ENCODE peak calls at places on chromosomes 3 and 15, in four cellular contexts. E, R, W and H are unnamed samples.

GRCh38 chr3:191628561-191628960 is 167.6 kb downstream of the PYDC2 start:
- DNase-seq in E (no peak), R (no peak), W (no peak), H (no peak)

GRCh38 chr3:131356006-131356405 is 25.6 kb upstream of the NUDT16 start:
- DNase-seq in E (no peak), R (no peak), W (no peak), H (no peak)

GRCh38 chr3:43606274-43606673 is 15.5 kb downstream of the ANO10 start:
- DNase-seq in E (no peak), R (no peak), W (no peak), H (no peak)

GRCh38 chr15:69475769-69476358 is 23.2 kb downstream of the RPLP1 start:
- DNase-seq in E (peak), R (peak), W (peak), H (peak)

GRCh38 chr3:111676177-111677021 is 81.3 kb upstream of the ZBED2 start:
- DNase-seq in E (no peak), R (no peak), W (peak), H (no peak)

GRCh38 chr3:108412351-108412750 is 98.0 kb downstream of the MYH15 start:
- DNase-seq in E (no peak), R (no peak), W (no peak), H (no peak)

GRCh38 chr3:160006282-160007163 is 17.9 kb downstream of the IL12A start:
- DNase-seq in E (peak), R (peak), W (peak), H (peak)

GRCh38 chr3:150599611-150600297 is 3.4 kb upstream of the SELENOT start:
- DNase-seq in E (no peak), R (no peak), W (no peak), H (no peak)

GRCh38 chr3:187567026-187567425 is 103.2 kb downstream of the SST start:
- DNase-seq in E (no peak), R (no peak), W (no peak), H (no peak)

GRCh38 chr3:159787191-159787590 is 201.4 kb upstream of the IL12A start:
- DNase-seq in E (no peak), R (no peak), W (no peak), H (no peak)

GRCh38 chr15:68674975-68675374 is 96.2 kb downstream of the CORO2B start:
- DNase-seq in E (no peak), R (no peak), W (no peak), H (no peak)

GRCh38 chr3:21330293-21330692 is 420.7 kb downstream of the ZNF385D start:
- DNase-seq in E (no peak), R (no peak), W (no peak), H (no peak)

GRCh38 chr3:40574661-40575060 is 49.9 kb downstream of the ZNF621 start:
- DNase-seq in E (no peak), R (no peak), W (no peak), H (no peak)

GRCh38 chr15:33915571-33916407 is 52.5 kb upstream of the CHRM5 start:
- DNase-seq in E (no peak), R (no peak), W (no peak), H (no peak)

GRCh38 chr3:103112273-103112672 is 677.5 kb downstream of the ZPLD1 start:
- DNase-seq in E (no peak), R (no peak), W (no peak), H (no peak)

GRCh38 chr3:196623350-196623749 is 16.1 kb upstream of the NRROS start:
- DNase-seq in E (no peak), R (peak), W (no peak), H (no peak)

GRCh38 chr15:44468713-44469385 is 41.4 kb downstream of the CTDSPL2 start:
- DNase-seq in E (no peak), R (no peak), W (no peak), H (no peak)

GRCh38 chr15:76060098-76060989 is 559 bp downstream of the TMEM266 start:
- DNase-seq in E (no peak), R (no peak), W (no peak), H (no peak)

GRCh38 chr3:42070089-42070885 is 20.9 kb upstream of the TRAK1 start:
- DNase-seq in E (no peak), R (no peak), W (no peak), H (no peak)

GRCh38 chr3:42068303-42069088 is 22.7 kb upstream of the TRAK1 start:
- DNase-seq in E (no peak), R (no peak), W (no peak), H (no peak)

GRCh38 chr3:42066516-42067181 is 24.5 kb upstream of the TRAK1 start:
- DNase-seq in E (no peak), R (peak), W (no peak), H (no peak)

GRCh38 chr3:42063886-42064285 is 27.3 kb upstream of the TRAK1 start:
- DNase-seq in E (no peak), R (no peak), W (no peak), H (no peak)

GRCh38 chr3:42067324-42067723 is 23.8 kb upstream of the TRAK1 start:
- DNase-seq in E (no peak), R (no peak), W (no peak), H (no peak)
- H3K4me3 ChIP-seq in E (no peak), R (peak), W (no peak), H (no peak)

DNA sequence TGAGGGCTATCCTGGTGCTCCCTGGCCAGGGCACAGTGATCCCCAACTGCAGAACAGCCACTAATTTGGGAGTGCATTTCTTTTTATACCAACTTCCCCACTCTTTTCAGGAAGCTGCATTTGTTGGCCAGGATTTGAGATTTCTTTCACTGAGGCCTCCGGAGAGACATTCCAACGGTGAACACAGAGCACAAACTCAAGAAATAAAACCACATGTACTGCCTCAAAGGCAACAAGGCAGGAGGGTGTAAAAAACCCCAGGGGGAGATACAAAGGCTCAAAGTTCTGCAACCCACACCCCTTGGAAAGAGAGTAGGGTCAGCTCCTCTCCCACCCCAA is 65.3 kb downstream of the CPN2 start:
- DNase-seq in E (no peak), R (no peak), W (no peak), H (no peak)
- H3K4me3 ChIP-seq in E (no peak), R (no peak), W (no peak), H (no peak)

DNA sequence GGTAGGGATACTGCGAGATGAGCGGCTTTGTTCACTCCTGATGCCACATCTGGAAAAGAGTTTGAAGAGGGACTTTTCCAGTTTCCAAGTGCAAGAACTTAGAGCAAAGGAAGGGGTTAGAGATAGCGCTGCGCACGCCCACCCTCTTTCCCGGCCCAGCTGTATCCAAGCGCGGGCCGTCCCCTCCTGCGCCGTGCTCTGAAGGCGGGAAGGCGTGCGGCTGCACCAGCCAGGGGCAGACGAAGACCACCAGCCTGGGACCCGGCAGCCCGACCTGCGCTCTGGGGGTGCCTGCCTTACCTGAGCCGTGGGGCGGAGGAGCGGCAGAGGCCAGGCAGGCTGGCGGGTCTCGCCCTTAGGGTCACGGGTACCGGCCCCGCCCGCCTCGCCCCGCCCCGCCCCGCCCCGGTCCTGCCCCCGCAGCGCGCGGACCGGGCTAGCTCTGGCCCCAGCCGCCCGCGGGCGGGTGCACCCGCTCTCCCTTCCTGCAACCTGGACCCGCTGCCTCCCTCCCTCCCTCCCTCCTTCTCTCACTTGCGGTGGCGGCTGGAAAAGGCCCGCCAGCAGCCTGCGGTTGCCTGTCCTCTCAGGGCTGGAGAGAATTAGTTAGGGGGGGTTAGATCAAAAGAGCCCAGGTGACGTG is at the start of gene WDR72:
- DNase-seq in E (no peak), R (no peak), W (no peak), H (no peak)
- H3K4me3 ChIP-seq in E (no peak), R (peak), W (peak), H (peak)

DNA sequence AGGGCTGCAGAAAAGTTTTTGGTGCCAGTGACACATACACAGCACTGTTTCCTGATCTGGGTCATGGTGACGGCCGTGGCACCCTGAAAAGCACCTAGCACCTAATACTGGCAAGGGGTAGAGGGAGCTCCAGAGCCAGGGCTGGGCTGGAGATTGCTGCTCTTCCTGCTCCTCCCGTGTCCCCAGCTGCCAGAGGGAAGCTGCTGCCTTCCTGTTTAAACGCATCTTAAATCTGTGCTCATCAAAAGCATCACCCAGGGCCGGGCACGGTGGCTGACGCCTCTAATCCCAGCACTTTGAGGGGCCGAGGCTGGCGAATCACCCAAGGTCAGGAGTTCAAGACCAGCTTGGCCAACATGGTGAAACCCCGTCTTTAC is 156.7 kb upstream of the MEF2A start:
- DNase-seq in E (no peak), R (peak), W (peak), H (peak)
- H3K4me3 ChIP-seq in E (no peak), R (no peak), W (no peak), H (no peak)

DNA sequence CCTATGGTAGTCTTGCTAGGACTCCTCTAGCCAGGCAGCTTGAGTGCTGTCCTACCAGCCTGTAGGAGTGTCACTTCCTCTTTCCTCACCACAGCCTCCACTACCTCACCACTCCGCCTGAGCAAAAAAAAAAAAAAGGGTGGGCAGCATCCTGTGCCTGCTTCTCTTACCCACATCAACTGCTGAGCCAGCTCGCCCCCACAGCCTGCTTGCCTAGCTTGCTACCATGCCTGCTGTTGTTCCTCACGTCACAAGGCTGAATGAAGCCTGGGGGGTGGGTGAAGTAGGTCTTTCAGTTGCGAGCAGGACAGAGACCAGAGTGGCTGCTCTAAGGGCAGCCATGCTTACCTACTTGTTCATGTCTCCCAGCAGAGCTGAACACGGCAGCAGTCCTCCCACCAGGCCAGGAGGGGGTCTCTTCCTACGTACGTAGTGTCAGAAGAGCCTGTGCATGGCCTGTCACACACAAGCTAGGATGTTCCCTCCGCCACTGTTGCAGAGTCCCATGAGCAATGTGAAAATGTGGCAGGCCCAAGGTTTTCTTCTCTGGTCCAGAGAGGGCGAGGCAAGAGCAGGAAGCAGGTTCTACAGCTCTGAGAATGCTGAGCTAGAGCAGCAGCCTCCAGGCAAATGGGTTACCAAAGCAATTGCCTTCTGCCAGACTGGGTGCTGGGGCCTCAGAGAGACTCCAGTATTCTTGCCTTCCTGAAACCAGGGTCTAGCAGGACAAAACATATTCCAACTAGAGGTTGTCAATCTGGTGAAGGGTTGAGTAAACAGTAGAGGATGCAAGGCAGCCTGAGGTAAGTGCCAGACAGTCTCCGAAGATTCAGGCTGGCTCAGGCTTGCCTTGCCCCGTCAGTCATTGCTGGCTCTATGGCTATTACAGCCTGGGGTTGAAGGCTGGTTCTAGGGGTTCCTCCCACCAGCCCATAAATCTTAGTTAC is 8.0 kb downstream of the PPM1M start:
- DNase-seq in E (no peak), R (no peak), W (peak), H (no peak)
- H3K4me3 ChIP-seq in E (no peak), R (no peak), W (peak), H (no peak)

GRCh38 chr3:178385280-178385952 is 150.8 kb upstream of the KCNMB2 start:
- DNase-seq in E (peak), R (no peak), W (no peak), H (no peak)

GRCh38 chr3:178382388-178383061 is 153.7 kb upstream of the KCNMB2 start:
- DNase-seq in E (no peak), R (no peak), W (no peak), H (no peak)

GRCh38 chr3:178381971-178382370 is 154.3 kb upstream of the KCNMB2 start:
- DNase-seq in E (no peak), R (no peak), W (no peak), H (no peak)

GRCh38 chr3:178386401-178386800 is 149.8 kb upstream of the KCNMB2 start:
- DNase-seq in E (no peak), R (no peak), W (no peak), H (no peak)

GRCh38 chr3:178384302-178384939 is 151.8 kb upstream of the KCNMB2 start:
- DNase-seq in E (no peak), R (peak), W (no peak), H (no peak)
- H3K4me3 ChIP-seq in E (no peak), R (peak), W (no peak), H (no peak)

GRCh38 chr3:69986419-69986818 is 13.1 kb upstream of the SAMMSON start:
- DNase-seq in E (no peak), R (no peak), W (no peak), H (no peak)
- H3K4me3 ChIP-seq in E (no peak), R (no peak), W (no peak), H (no peak)

DNA sequence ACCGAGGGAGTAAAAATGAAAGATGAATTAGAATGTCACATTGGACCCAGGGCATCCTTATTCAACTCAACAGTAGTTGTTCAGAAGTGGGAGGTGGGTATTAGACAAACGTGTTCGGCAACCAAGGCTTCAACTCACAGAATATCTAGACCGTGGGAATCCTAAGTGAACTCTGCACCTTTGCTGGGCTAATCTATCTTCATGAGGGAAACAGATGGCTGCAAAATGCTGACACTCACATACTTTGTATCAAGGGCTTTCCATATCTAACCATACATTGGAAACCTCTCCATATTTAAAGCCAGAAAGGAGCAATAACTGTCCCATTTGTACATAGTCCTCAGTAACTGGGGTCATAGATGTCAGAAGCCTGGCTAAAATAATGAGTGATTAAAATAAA is 20.9 kb downstream of the PLSCR1 start:
- DNase-seq in E (no peak), R (no peak), W (no peak), H (no peak)
- H3K4me3 ChIP-seq in E (no peak), R (no peak), W (no peak), H (no peak)

DNA sequence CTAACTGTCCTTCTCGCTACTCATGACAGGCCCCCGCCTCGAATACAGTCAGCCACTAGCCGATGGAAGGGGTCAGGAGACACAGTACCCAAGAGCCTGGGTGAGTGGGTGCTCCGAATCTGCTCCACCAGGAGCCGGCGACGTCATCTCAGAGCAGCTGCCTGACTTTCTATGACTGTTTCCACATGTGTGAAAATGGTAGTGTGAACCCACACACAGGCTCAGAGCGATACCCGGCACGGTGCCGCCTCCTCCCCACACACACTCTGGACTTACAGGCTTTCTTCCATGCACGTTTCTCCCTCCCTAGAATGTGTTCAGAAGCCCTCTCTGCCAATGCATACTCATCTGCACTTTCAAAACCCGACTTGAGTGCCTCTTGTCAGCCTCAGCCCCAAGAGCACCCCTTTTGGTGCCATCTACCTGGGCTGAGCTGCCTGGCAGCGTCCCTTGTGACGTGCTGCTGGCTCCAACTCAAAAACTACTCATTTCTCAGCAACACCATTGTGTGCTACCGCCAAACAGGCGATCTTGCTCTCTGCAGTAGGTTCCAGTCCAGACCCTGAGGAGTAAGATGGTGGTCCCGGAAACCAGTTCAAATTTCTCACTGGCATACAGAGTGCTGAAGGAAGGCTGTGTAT is 29.7 kb downstream of the VGLL4 start:
- DNase-seq in E (no peak), R (peak), W (no peak), H (peak)
- H3K4me3 ChIP-seq in E (no peak), R (no peak), W (no peak), H (no peak)